ENCODE peak calls at places on chromosome 21, in seven cellular contexts. N is AG10803, H is RWPE1, V is type B pancreatic cell, E is neural crest cell, I is left cardiac atrium, T is coronary artery. R is an unnamed sample.

GRCh38 chr21:36976882-36977651 is 10.6 kb upstream of the HLCS start:
- DNase-seq in N (peak; percentile 73), H (peak; percentile 62), V (no peak), E (peak; percentile 34), I (no peak), T (no peak), R (no peak)

GRCh38 chr21:42456457-42456856 is 39.6 kb downstream of the RSPH1 start:
- DNase-seq in N (no peak), H (no peak), V (no peak), E (no peak), I (no peak), T (no peak), R (no peak)

GRCh38 chr21:36656138-36656537 is 42.8 kb upstream of the SIM2 start:
- DNase-seq in N (no peak), H (peak; percentile 85), V (no peak), E (no peak), I (no peak), T (no peak), R (no peak)

GRCh38 chr21:42113926-42114409 is 42.9 kb downstream of the UMODL1 start:
- DNase-seq in N (peak; percentile 59), H (peak; percentile 57), V (no peak), E (no peak), I (no peak), T (no peak), R (no peak)

GRCh38 chr21:38819719-38820147 is 14.0 kb downstream of the ETS2 start:
- DNase-seq in N (peak; percentile 71), H (peak; percentile 85), V (no peak), E (no peak), I (no peak), T (peak; percentile 65), R (no peak)

GRCh38 chr21:34348890-34349519 is 14.8 kb upstream of the KCNE2 start:
- DNase-seq in N (no peak), H (no peak), V (no peak), E (no peak), I (no peak), T (peak; percentile 61), R (no peak)

GRCh38 chr21:42623684-42624083 is 29.7 kb upstream of the PDE9A start:
- DNase-seq in N (no peak), H (no peak), V (no peak), E (no peak), I (no peak), T (no peak), R (no peak)

GRCh38 chr21:45465611-45466329 is 60.8 kb downstream of the COL18A1 start:
- DNase-seq in N (no peak), H (no peak), V (no peak), E (no peak), I (peak; percentile 22), T (no peak), R (no peak)

GRCh38 chr21:38769253-38769780 is 36.4 kb upstream of the ETS2 start:
- DNase-seq in N (peak; percentile 33), H (no peak), V (no peak), E (no peak), I (no peak), T (no peak), R (no peak)

GRCh38 chr21:14684071-14684470 is 138.0 kb upstream of the SAMSN1 start:
- DNase-seq in N (no peak), H (no peak), V (no peak), E (no peak), I (no peak), T (no peak), R (no peak)

GRCh38 chr21:14482165-14482564 is 64.0 kb downstream of the SAMSN1 start:
- DNase-seq in N (no peak), H (no peak), V (no peak), E (no peak), I (no peak), T (no peak), R (no peak)

GRCh38 chr21:40011371-40011770 is 144.1 kb downstream of the PCP4 start:
- DNase-seq in N (no peak), H (no peak), V (no peak), E (no peak), I (no peak), T (no peak), R (no peak)

GRCh38 chr21:30146558-30147282 is 19.9 kb downstream of the CLDN17 start:
- DNase-seq in N (no peak), H (peak; percentile 90), V (no peak), E (no peak), I (no peak), T (no peak), R (no peak)

GRCh38 chr21:40176732-40177131 is 309.5 kb downstream of the PCP4 start:
- DNase-seq in N (no peak), H (no peak), V (no peak), E (no peak), I (no peak), T (no peak), R (no peak)

GRCh38 chr21:32653326-32653901 is 41.2 kb upstream of the CFAP298 start:
- DNase-seq in N (peak; percentile 5), H (peak; percentile 35), V (no peak), E (no peak), I (no peak), T (no peak), R (peak; percentile 10)

GRCh38 chr21:41366522-41367151 is 4.8 kb downstream of the MX2 start:
- DNase-seq in N (peak; percentile 80), H (peak; percentile 96), V (peak; percentile 31), E (no peak), I (peak; percentile 61), T (peak; percentile 70), R (no peak)

GRCh38 chr21:46307625-46308024 is 16.0 kb downstream of the C21orf58 start:
- DNase-seq in N (peak; percentile 76), H (no peak), V (no peak), E (no peak), I (no peak), T (no peak), R (no peak)

GRCh38 chr21:35048183-35048601 is 910 bp downstream of the RUNX1 start:
- DNase-seq in N (peak; percentile 51), H (no peak), V (no peak), E (no peak), I (no peak), T (no peak), R (no peak)

GRCh38 chr21:45986316-45987051 is 4.9 kb downstream of the COL6A1 start:
- DNase-seq in N (no peak), H (no peak), V (no peak), E (no peak), I (no peak), T (no peak), R (no peak)

GRCh38 chr21:36265431-36265830 is 54.6 kb upstream of the MORC3 start:
- DNase-seq in N (no peak), H (no peak), V (no peak), E (no peak), I (no peak), T (no peak), R (no peak)

GRCh38 chr21:46060596-46061061 is 37.3 kb upstream of the COL6A2 start:
- DNase-seq in N (peak; percentile 100), H (no peak), V (no peak), E (no peak), I (peak; percentile 75), T (peak; percentile 97), R (no peak)

GRCh38 chr21:37073417-37074194 is 552 bp downstream of the TTC3 start:
- DNase-seq in N (peak; percentile 45), H (peak; percentile 2), V (no peak), E (no peak), I (peak; percentile 67), T (peak; percentile 86), R (peak; percentile 39)

GRCh38 chr21:37149411-37149810 is 76.4 kb downstream of the TTC3 start:
- DNase-seq in N (peak; percentile 88), H (no peak), V (no peak), E (no peak), I (no peak), T (no peak), R (no peak)

GRCh38 chr21:44390886-44391285 is 37.5 kb downstream of the TRPM2 start:
- DNase-seq in N (no peak), H (no peak), V (peak; percentile 36), E (no peak), I (no peak), T (peak; percentile 50), R (no peak)

GRCh38 chr21:16572032-16572431 is 842.2 kb downstream of the USP25 start:
- DNase-seq in N (peak; percentile 7), H (no peak), V (no peak), E (no peak), I (no peak), T (no peak), R (no peak)

GRCh38 chr21:43727571-43728466 is 8.9 kb downstream of the PDXK start:
- DNase-seq in N (peak; percentile 25), H (no peak), V (no peak), E (no peak), I (peak; percentile 46), T (no peak), R (no peak)

GRCh38 chr21:42314616-42315295 is 453 bp downstream of the TFF3 start:
- DNase-seq in N (no peak), H (no peak), V (no peak), E (no peak), I (no peak), T (peak; percentile 24), R (no peak)

GRCh38 chr21:18220498-18220897 is 24.1 kb upstream of the CHODL start:
- DNase-seq in N (no peak), H (no peak), V (no peak), E (no peak), I (no peak), T (no peak), R (no peak)

GRCh38 chr21:30257773-30258172 is 25.0 kb downstream of the KRTAP24-1 start:
- DNase-seq in N (peak; percentile 13), H (peak; percentile 40), V (no peak), E (no peak), I (no peak), T (no peak), R (no peak)

GRCh38 chr21:31326478-31327247 is 17.4 kb downstream of the TIAM1 start:
- DNase-seq in N (peak; percentile 18), H (no peak), V (no peak), E (no peak), I (no peak), T (no peak), R (peak; percentile 85)

GRCh38 chr21:32046191-32046590 is 173.4 kb downstream of the HUNK start:
- DNase-seq in N (no peak), H (no peak), V (no peak), E (no peak), I (no peak), T (peak; percentile 38), R (no peak)

R was measured in GM12864.